ENCODE peak calls at places on chromosomes 7 and 10, in six cellular contexts. J, B, U, W, F and C are unnamed samples.

GRCh38 chr10:106897631-106898161 is 266.8 kb downstream of the SORCS1 start:
- DNase-seq in U (no peak), F (no peak), W (no peak), B (no peak), J (no peak), C (no peak)

GRCh38 chr7:83472376-83472775 is 176.6 kb downstream of the SEMA3E start:
- DNase-seq in W (no peak), J (no peak), U (no peak), B (no peak), F (no peak), C (no peak)

GRCh38 chr7:149633976-149634945 is 136.7 kb upstream of the ZNF746 start:
- DNase-seq in U (no peak), J (no peak), B (no peak), W (no peak), F (no peak), C (no peak)

GRCh38 chr7:48528689-48529088 is 357.4 kb downstream of the ABCA13 start:
- DNase-seq in U (no peak), W (peak), B (no peak), J (no peak), F (peak), C (no peak)

GRCh38 chr10:12184165-12184564 is 11.5 kb downstream of the NUDT5 start:
- DNase-seq in W (no peak), F (no peak), U (no peak), J (no peak), B (no peak), C (no peak)

GRCh38 chr10:92575961-92576360 is 2.1 kb upstream of the IDE start:
- DNase-seq in U (no peak), B (peak), J (peak), F (no peak), W (no peak), C (peak)

GRCh38 chr10:12396567-12396966 is 47.2 kb downstream of the CAMK1D start:
- DNase-seq in F (no peak), B (no peak), W (no peak), U (no peak), J (peak), C (no peak)

GRCh38 chr7:66667023-66667728 is 38.5 kb downstream of the KCTD7 start:
- DNase-seq in F (no peak), B (no peak), W (no peak), U (no peak), J (no peak), C (no peak)

GRCh38 chr10:69914373-69915268 is 112.9 kb downstream of the COL13A1 start:
- DNase-seq in J (peak), U (peak), W (peak), B (peak), F (peak), C (peak)

GRCh38 chr7:2281556-2281955 is 32.7 kb downstream of the SNX8 start:
- DNase-seq in B (no peak), U (no peak), W (no peak), J (peak), F (no peak), C (peak)

GRCh38 chr7:7681936-7682329 is 36.5 kb downstream of the RPA3 start:
- DNase-seq in U (no peak), J (no peak), B (no peak), W (no peak), F (no peak), C (no peak)

GRCh38 chr10:23158370-23158769 is 33.7 kb upstream of the PTF1A start:
- DNase-seq in W (peak), J (peak), U (peak), B (peak), F (no peak), C (peak)

GRCh38 chr10:12432402-12433189 is 83.2 kb downstream of the CAMK1D start:
- DNase-seq in F (no peak), J (no peak), B (no peak), U (no peak), W (no peak), C (no peak)

GRCh38 chr10:35092851-35093250 is 2.7 kb upstream of the CUL2 start:
- DNase-seq in J (no peak), W (no peak), B (peak), F (no peak), U (no peak), C (no peak)

GRCh38 chr10:6053816-6054581 is 8.2 kb downstream of the IL2RA start:
- DNase-seq in W (no peak), U (no peak), J (no peak), F (no peak), B (no peak), C (no peak)

DNA sequence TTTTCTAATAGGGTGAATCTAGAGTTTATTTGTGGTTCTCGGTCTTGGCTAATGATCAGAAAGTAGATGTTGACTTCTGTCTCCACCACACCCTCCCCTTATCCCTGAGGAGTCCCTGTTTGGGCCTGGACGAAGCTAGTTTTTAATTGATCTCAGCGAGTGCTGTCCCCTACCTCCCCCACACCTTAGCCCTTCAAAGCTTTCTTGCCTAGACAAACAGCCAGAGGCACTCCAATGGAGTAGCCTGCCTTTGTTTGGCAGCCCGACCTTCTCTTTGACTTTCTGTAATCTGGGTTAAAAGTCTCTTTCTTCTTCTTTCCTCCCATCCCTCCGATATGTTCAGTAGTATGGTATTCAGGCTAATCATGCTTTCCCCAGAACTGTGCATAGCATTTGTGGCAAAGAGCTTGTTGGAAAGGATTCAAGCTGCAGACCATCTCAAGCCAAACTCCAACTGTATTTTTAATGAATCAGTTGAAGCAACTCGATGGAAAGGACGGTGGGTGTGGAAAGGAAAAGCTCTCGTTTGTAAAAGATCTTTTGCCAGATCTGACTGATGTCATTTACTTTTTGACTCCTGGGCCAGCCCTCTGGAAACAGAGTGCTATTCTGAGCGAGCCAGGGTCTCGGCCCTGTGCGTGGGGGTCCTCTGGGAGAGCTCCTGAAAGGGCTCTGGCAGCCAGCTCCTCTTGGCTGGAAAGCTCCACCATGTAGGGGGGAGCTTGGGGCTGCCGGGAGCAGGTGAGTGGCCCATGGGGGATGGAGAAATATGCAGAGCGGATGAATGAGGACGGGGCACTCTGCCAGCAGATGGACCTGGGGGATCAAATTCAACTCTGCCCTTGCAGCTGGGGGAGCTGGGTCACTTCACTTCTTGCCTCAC is 4.5 kb downstream of the FAM180A start:
- DNase-seq in B (no peak), F (no peak), J (peak), U (no peak), W (no peak), C (no peak)
- H3K9ac ChIP-seq in B (no peak), F (no peak), J (no peak), U (no peak), W (no peak), C (peak)

GRCh38 chr7:25060487-25061055 is 64.5 kb downstream of the CYCS start:
- DNase-seq in F (no peak), B (peak), J (no peak), W (no peak), U (no peak), C (no peak)
- H4K91ac ChIP-seq in F (no peak), B (no peak), J (no peak), W (no peak), U (no peak), C (no peak)

GRCh38 chr7:73718438-73718881 is 1.0 kb downstream of the STX1A start:
- DNase-seq in B (no peak), F (no peak), U (no peak), W (no peak), J (no peak), C (no peak)

GRCh38 chr7:73715648-73716317 is 3.7 kb downstream of the STX1A start:
- DNase-seq in W (no peak), F (no peak), J (peak), U (no peak), B (peak), C (peak)

GRCh38 chr7:73716318-73716890 is 3.1 kb downstream of the STX1A start:
- DNase-seq in F (no peak), J (no peak), B (no peak), U (no peak), W (no peak), C (peak)

GRCh38 chr7:73717991-73718405 is 1.5 kb downstream of the STX1A start:
- DNase-seq in J (peak), U (no peak), F (no peak), B (peak), W (no peak), C (peak)

GRCh38 chr7:73717025-73717807 is 2.3 kb downstream of the STX1A start:
- DNase-seq in F (no peak), J (peak), W (no peak), U (no peak), B (no peak), C (peak)
- H3K9ac ChIP-seq in F (no peak), J (no peak), W (no peak), U (no peak), B (no peak), C (peak)

GRCh38 chr10:42885491-42886270 is 103.1 kb downstream of the BMS1 start:
- DNase-seq in F (no peak), W (no peak), J (no peak), B (no peak), U (no peak), C (no peak)
- H4K91ac ChIP-seq in F (no peak), W (no peak), J (no peak), B (no peak), U (no peak), C (no peak)

GRCh38 chr7:33804261-33804660 is 101.1 kb upstream of the BMPER start:
- DNase-seq in F (no peak), J (no peak), U (no peak), B (no peak), W (no peak), C (no peak)
- H3K9ac ChIP-seq in F (no peak), J (no peak), U (no peak), B (no peak), W (no peak), C (no peak)

GRCh38 chr7:117381357-117381756 is 45.9 kb downstream of the ASZ1 start:
- DNase-seq in J (no peak), U (no peak), B (no peak), F (no peak), W (no peak), C (no peak)
- H4K91ac ChIP-seq in J (no peak), U (no peak), B (no peak), F (no peak), W (no peak), C (no peak)

GRCh38 chr10:73576890-73577591 is 14.1 kb downstream of the USP54 start:
- DNase-seq in J (no peak), U (no peak), W (no peak), B (peak), F (no peak), C (no peak)
- H3K9ac ChIP-seq in J (no peak), U (no peak), W (no peak), B (no peak), F (no peak), C (peak)

GRCh38 chr10:88023676-88024075 is 160.3 kb downstream of the PTEN start:
- DNase-seq in J (no peak), B (peak), W (no peak), U (no peak), F (no peak), C (no peak)
- H4K91ac ChIP-seq in J (no peak), B (no peak), W (no peak), U (no peak), F (no peak), C (no peak)

DNA sequence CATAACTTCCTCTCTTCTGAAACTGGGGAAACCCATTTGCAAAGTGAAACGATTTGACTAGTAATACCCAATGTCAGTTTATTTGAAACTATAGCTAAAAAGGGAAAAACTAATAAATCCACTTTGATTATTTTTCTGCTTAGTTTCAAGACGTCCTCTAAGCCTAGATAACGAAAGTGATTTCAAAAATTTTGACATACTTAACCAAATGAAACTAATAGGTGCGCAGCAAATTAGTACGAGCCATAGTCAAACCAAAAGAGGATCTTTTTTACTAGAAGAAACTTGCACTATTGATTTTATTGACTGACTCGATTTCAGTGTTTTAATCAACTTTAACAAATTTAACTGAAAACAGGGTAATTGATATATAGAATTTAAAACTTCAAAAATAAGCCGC is 9.9 kb upstream of the SP8 start:
- DNase-seq in F (no peak), U (no peak), W (no peak), B (no peak), J (no peak), C (no peak)
- H3K9ac ChIP-seq in F (no peak), U (no peak), W (no peak), B (no peak), J (no peak), C (no peak)

DNA sequence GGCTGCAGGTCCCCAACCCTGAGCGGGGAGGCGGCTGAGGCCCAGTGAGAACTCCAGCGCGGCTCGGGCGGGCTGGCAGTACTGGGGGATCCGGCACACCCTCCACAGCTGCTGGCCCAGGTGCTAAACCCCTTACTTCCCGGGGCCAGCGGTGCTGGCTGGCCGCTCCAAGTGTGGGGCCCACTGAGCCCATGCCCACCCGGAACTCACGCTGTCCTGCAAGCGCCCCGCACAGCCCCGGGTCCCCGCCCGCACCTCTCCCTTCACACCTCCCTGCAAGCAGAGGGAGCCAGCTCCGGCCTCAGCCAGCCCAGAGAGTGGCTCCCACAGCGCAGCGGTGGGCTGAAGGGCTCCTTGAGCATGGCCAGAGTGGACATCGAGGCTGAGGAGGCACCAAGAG is 25.0 kb downstream of the RNF133 start:
- DNase-seq in U (no peak), F (no peak), J (no peak), B (no peak), W (no peak), C (no peak)
- H4K91ac ChIP-seq in U (no peak), F (no peak), J (no peak), B (no peak), W (no peak), C (no peak)